ENCODE peak calls at places on chromosomes 13 and 19, in nine cellular contexts. R is AG09309, M is fibroblast of pulmonary artery, O is left ventricle myocardium inferior, H is A549, B is GM12865, F is ovary, Z is tibial artery, V is body of pancreas. E is an unnamed sample.

GRCh38 chr19:56637976-56638555 is 4.9 kb upstream of the SMIM17 start:
- DNase-seq in O (peak), H (peak), R (peak), B (peak), V (peak), M (peak), F (peak), Z (peak), E (no peak)

GRCh38 chr19:36420961-36421748 is 2.7 kb upstream of the ZFP82 start:
- DNase-seq in M (peak), V (peak), F (no peak), B (no peak), Z (no peak), H (no peak), R (no peak), O (peak), E (no peak)

GRCh38 chr13:29573190-29573589 is 22.3 kb downstream of the SLC7A1 start:
- DNase-seq in Z (peak), F (no peak), B (peak), H (no peak), M (peak), O (no peak), R (no peak), V (peak), E (no peak)

GRCh38 chr13:26459276-26460131 is 98.0 kb upstream of the WASF3 start:
- DNase-seq in F (no peak), H (no peak), Z (no peak), B (no peak), M (no peak), O (peak), R (no peak), V (peak), E (no peak)

GRCh38 chr13:93951153-93951552 is 528.3 kb downstream of the DCT start:
- DNase-seq in F (no peak), Z (no peak), H (no peak), V (no peak), M (peak), O (no peak), B (no peak), R (no peak), E (no peak)

GRCh38 chr19:39408392-39409206 is 2.0 kb downstream of the ZFP36 start:
- DNase-seq in M (peak), Z (no peak), H (peak), R (no peak), V (peak), F (peak), O (no peak), B (no peak), E (no peak)

GRCh38 chr13:76643596-76643995 is 242.6 kb downstream of the KCTD12 start:
- DNase-seq in R (no peak), O (no peak), Z (no peak), V (no peak), M (no peak), H (no peak), F (no peak), B (no peak), E (no peak)

GRCh38 chr19:54324071-54324470 is 11.1 kb upstream of the LILRA5 start:
- DNase-seq in M (no peak), O (no peak), Z (no peak), F (no peak), R (no peak), B (no peak), V (no peak), H (no peak), E (no peak)

GRCh38 chr19:10551698-10552301 is 8.1 kb downstream of the ATG4D start:
- DNase-seq in Z (no peak), V (peak), O (no peak), F (no peak), H (peak), B (peak), M (peak), R (no peak), E (no peak)

GRCh38 chr19:12346896-12347295 is 13.5 kb upstream of the ZNF563 start:
- DNase-seq in R (no peak), O (no peak), M (no peak), B (peak), F (no peak), H (peak), Z (no peak), V (no peak), E (no peak)

GRCh38 chr19:10552596-10553053 is 8.9 kb downstream of the ATG4D start:
- DNase-seq in H (peak), F (no peak), V (no peak), R (no peak), O (no peak), M (no peak), B (peak), Z (no peak), E (no peak)

GRCh38 chr13:110136660-110137585 is 170.0 kb downstream of the COL4A1 start:
- DNase-seq in R (no peak), Z (no peak), V (no peak), F (no peak), B (peak), H (no peak), O (no peak), M (no peak), E (no peak)

GRCh38 chr13:112895521-112896465 is 73.2 kb upstream of the MCF2L start:
- DNase-seq in M (no peak), O (peak), H (no peak), Z (no peak), F (peak), R (no peak), B (no peak), V (no peak), E (no peak)

GRCh38 chr19:53870485-53870844 is 2.8 kb downstream of the MYADM start:
- DNase-seq in B (no peak), F (no peak), M (no peak), R (no peak), Z (no peak), O (no peak), H (peak), V (no peak), E (no peak)

GRCh38 chr19:38316477-38317067 is 825 bp upstream of the YIF1B start:
- DNase-seq in F (no peak), M (no peak), Z (no peak), V (no peak), R (no peak), H (no peak), O (no peak), B (no peak), E (no peak)

GRCh38 chr19:38318595-38319142 is 976 bp upstream of the KCNK6 start:
- DNase-seq in F (no peak), H (no peak), R (no peak), Z (no peak), O (peak), V (peak), B (no peak), M (peak), E (no peak)

GRCh38 chr19:38317104-38317612 is 1.4 kb upstream of the YIF1B start:
- DNase-seq in B (peak), Z (no peak), O (no peak), M (no peak), R (no peak), H (no peak), F (no peak), V (no peak), E (no peak)

GRCh38 chr19:38319421-38320258 is at the start of gene KCNK6:
- DNase-seq in R (no peak), H (no peak), F (peak), V (peak), M (peak), B (peak), O (peak), Z (peak), E (no peak)

DNA sequence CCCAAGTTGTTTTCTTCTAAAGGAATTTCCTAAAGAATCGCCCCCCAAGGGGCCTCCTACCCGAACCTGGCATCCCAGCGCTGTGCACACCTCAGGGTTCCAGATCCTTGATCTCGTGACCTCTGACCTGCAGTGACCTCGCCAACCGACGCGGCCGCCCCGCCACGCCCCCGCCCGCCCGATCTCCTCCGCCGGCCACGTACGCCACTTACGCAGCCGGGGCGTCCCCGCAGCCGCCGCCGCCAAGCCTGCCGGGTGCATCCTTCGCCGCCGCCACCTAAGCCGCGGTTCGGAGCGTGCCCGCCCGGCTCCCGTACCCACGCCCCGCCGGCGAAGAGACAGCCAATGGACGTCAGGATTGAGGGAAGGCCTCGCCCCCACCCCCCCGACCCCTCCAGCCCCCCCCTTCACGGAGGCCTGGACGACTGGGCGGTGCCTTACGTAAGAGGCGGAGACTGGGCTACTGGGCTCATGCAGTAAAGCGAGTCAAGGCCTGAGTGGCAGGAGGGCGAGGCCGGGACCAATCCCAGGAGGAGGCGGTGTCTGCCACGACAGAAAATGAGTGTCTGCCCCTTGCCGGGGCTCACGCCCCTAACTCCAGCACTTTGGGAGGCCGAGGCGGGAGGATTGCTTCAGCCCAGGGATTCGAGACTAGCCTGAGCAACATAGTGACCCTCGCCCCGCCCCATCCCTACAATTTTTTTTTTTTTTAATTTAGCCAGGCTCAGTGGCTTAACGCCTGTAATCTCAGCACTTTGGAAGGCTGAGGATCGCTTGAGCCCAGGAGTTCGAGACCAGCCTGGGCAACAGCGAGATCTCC is at the start of gene YIF1B:
- DNase-seq in V (peak), R (peak), Z (peak), M (peak), H (peak), B (peak), O (peak), F (peak), E (peak)
- TF ChIP-seq CTCF in V (no peak), R (no peak), Z (no peak), M (no peak), H (no peak), B (no peak), O (no peak), F (no peak), E (no peak)

DNA sequence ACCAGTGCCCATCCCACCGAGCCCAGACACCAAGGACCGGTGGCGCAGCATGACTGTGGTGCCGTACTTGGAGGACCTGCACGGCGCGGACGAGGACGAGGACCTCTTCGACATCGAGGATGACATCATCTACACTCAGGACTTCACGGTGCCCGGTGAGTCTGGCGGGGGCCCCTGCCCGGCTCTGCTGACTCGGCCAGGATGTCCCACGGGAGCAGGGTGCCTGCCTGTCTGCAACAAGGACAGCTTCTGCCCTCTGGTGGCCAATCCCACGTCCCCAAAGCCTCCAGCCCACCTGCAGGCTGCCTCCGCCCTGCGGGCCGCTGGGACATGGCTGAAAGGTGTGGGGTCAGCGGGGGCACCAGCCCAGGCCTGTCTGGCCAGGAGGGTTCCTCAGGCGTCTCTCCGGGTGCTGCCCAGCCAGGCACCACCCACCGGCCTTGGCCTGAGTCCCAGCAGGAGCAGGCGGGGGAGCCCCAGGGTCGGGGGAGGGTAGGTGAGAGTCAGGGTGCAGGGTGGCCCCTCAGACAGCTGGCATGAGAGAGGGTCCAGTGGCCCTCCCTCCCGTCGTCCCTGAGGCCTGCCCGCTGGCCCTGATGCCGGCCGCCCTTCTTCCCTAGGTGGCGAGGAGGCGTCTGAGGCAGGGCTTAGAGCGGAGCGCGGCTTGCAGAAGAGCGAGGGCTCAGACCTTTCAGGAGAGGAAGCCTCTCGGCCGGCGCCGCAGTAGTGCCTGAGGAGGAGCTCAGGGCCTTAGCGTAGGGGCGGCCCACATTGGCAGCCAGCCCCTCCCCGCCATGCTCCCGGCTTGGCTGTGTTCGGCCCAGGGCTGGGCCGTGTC is 14.6 kb downstream of the CBARP start:
- DNase-seq in H (peak), O (no peak), F (no peak), B (peak), Z (no peak), V (no peak), M (peak), R (no peak), E (no peak)
- H3K4me3 ChIP-seq in H (no peak), O (no peak), F (no peak), B (no peak), Z (no peak), V (no peak), M (no peak), R (no peak), E (no peak)

GRCh38 chr19:49615861-49616260 is 24.1 kb downstream of the RRAS start:
- DNase-seq in Z (no peak), H (no peak), O (no peak), R (no peak), B (no peak), M (no peak), V (no peak), F (no peak), E (no peak)

GRCh38 chr19:49616945-49617344 is 23.0 kb downstream of the RRAS start:
- DNase-seq in R (no peak), F (no peak), Z (no peak), B (no peak), O (no peak), M (no peak), V (no peak), H (no peak), E (no peak)

GRCh38 chr19:49614096-49614857 is 23.3 kb downstream of the PRR12 start:
- DNase-seq in V (no peak), O (no peak), H (peak), B (peak), F (no peak), R (no peak), Z (no peak), M (peak), E (no peak)

GRCh38 chr19:49613374-49613773 is 22.4 kb downstream of the PRR12 start:
- DNase-seq in B (no peak), O (no peak), V (peak), Z (no peak), H (peak), M (no peak), R (no peak), F (no peak), E (no peak)

DNA sequence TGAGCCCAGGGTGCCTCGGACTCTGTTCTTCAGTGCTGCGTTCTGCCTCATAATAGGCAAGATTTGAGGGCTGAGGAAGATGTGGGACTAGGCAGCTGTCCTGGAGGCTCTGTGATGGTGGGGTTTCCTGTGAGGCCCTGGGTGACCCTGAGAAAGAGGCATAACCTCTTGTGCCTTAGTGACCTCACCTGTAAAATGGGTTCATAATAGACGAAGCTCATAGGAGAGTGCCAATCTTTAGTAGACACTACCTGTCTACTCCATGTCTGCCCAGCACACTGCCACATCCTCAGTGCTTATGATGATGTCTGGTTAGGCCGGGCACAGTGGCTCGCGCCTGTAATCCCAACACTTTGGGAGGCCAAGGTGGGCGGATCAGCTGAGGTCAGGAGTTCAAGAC is 23.4 kb downstream of the RRAS start:
- DNase-seq in R (no peak), Z (no peak), M (no peak), B (no peak), H (no peak), F (no peak), V (no peak), O (no peak), E (no peak)
- TF ChIP-seq CTCF in R (no peak), Z (no peak), M (no peak), B (no peak), H (no peak), F (no peak), V (no peak), O (no peak), E (no peak)

GRCh38 chr13:66864627-66865026 is 365.5 kb downstream of the PCDH9 start:
- DNase-seq in B (no peak), F (no peak), H (no peak), R (no peak), Z (no peak), V (no peak), M (no peak), O (no peak), E (no peak)
- H3K4me3 ChIP-seq in B (no peak), F (no peak), H (no peak), R (no peak), Z (no peak), V (no peak), M (no peak), O (no peak), E (no peak)

GRCh38 chr19:14096272-14096992 is 5.9 kb upstream of the SAMD1 start:
- DNase-seq in B (no peak), F (no peak), H (no peak), V (no peak), M (no peak), Z (no peak), R (no peak), O (no peak), E (no peak)
- TF ChIP-seq CTCF in B (no peak), F (no peak), H (no peak), V (no peak), M (peak), Z (no peak), R (no peak), O (no peak), E (no peak)